ENCODE peak calls at places on chromosomes 11 and 22, in seven cellular contexts. V is progenitor cell of endocrine pancreas, Z is RWPE2, Y is A549, Q is HFFc6, G is neural crest cell, P is GM23338. A is an unnamed sample.

GRCh38 chr22:20107471-20107901 is 8.4 kb upstream of the RANBP1 start:
- DNase-seq in Y (no peak), V (no peak), G (no peak), Q (no peak), P (no peak), Z (no peak), A (peak)

GRCh38 chr22:45548991-45549736 is 46.5 kb downstream of the FBLN1 start:
- DNase-seq in Y (peak), Z (no peak), G (no peak), V (no peak), Q (peak), P (peak), A (peak)

GRCh38 chr11:96230686-96231085 is 112.3 kb downstream of the MAML2 start:
- DNase-seq in G (no peak), Y (no peak), P (no peak), Z (no peak), V (no peak), Q (no peak), A (no peak)

GRCh38 chr11:3674189-3674588 is 3.0 kb upstream of the CHRNA10 start:
- DNase-seq in Z (no peak), Y (no peak), G (no peak), P (no peak), V (no peak), Q (peak), A (no peak)

GRCh38 chr11:10181811-10182210 is 112.2 kb downstream of the SBF2 start:
- DNase-seq in G (no peak), Y (peak), Q (peak), P (peak), V (no peak), Z (no peak), A (no peak)

GRCh38 chr22:49774046-49774445 is 53.6 kb downstream of the BRD1 start:
- DNase-seq in Y (no peak), Z (no peak), G (no peak), V (no peak), P (no peak), Q (no peak), A (no peak)

GRCh38 chr22:32801436-32802290 is at the start of gene TIMP3:
- DNase-seq in P (peak), V (peak), Y (no peak), Q (peak), Z (no peak), G (peak), A (no peak)

GRCh38 chr11:46272816-46273427 is 4.5 kb upstream of the CREB3L1 start:
- DNase-seq in Y (no peak), G (no peak), V (no peak), P (no peak), Z (no peak), Q (peak), A (no peak)

GRCh38 chr11:84993386-84993785 is 633.8 kb downstream of the DLG2 start:
- DNase-seq in Z (no peak), G (no peak), Q (no peak), Y (no peak), P (peak), V (no peak), A (no peak)

GRCh38 chr11:41404109-41404508 is 55.3 kb downstream of the LRRC4C start:
- DNase-seq in Y (no peak), G (no peak), Q (no peak), Z (no peak), P (no peak), V (no peak), A (no peak)

GRCh38 chr11:7964873-7965272 is 374 bp downstream of the NLRP10 start:
- DNase-seq in V (no peak), Y (no peak), Z (no peak), G (no peak), P (no peak), Q (peak), A (no peak)

GRCh38 chr11:12787847-12788246 is 113.6 kb downstream of the TEAD1 start:
- DNase-seq in V (no peak), Y (no peak), Q (peak), P (no peak), Z (no peak), G (no peak), A (no peak)

GRCh38 chr11:126113515-126113957 is 50.9 kb upstream of the CDON start:
- DNase-seq in Y (peak), Q (peak), Z (no peak), V (no peak), P (no peak), G (no peak), A (no peak)

GRCh38 chr11:3861698-3862097 is 6.2 kb downstream of the STIM1 start:
- DNase-seq in Y (no peak), G (no peak), Z (no peak), Q (no peak), P (peak), V (no peak), A (no peak)

GRCh38 chr11:120235024-120235628 is 4.8 kb upstream of the POU2F3 start:
- DNase-seq in P (peak), V (peak), Y (peak), Q (peak), G (peak), Z (no peak), A (no peak)

GRCh38 chr11:9462806-9463537 is 2.2 kb downstream of the ZNF143 start:
- DNase-seq in Q (no peak), V (no peak), Z (no peak), Y (no peak), G (no peak), P (no peak), A (no peak)

GRCh38 chr11:87036756-87037449 is 831 bp upstream of the TMEM135 start:
- DNase-seq in G (no peak), Y (no peak), Z (no peak), V (peak), Q (no peak), P (peak), A (no peak)

GRCh38 chr11:128522063-128522942 is 65.1 kb downstream of the ETS1 start:
- DNase-seq in G (peak), Q (peak), P (peak), V (peak), Z (peak), Y (peak), A (peak)

GRCh38 chr11:128525411-128526243 is 61.7 kb downstream of the ETS1 start:
- DNase-seq in G (no peak), V (no peak), Q (peak), P (peak), Z (no peak), Y (no peak), A (no peak)

GRCh38 chr11:128523616-128524015 is 63.7 kb downstream of the ETS1 start:
- DNase-seq in Y (no peak), Z (no peak), Q (no peak), G (no peak), V (no peak), P (no peak), A (no peak)

GRCh38 chr11:128522943-128523518 is 64.3 kb downstream of the ETS1 start:
- DNase-seq in G (no peak), Y (no peak), Q (no peak), Z (no peak), P (no peak), V (no peak), A (no peak)

DNA sequence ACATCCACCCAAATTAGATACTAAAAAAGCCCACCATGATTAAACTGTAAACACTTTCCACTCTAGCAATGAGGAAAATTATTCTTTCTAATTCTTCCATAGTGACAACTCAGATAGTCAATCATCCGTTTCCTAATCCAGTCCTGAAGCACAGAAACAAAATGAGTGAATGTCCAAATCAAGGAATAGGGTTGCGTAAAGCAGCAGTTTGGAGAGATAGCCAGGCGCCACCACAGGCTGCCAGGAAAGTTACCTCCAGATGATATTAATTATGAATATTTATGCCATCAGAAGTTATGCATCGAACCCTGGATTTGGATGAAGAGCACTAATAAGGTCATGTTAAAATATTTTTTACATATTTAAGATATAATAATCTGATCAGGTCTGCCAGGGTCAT is 63.2 kb downstream of the ETS1 start:
- DNase-seq in Z (no peak), P (no peak), Q (no peak), V (no peak), Y (no peak), G (no peak), A (no peak)
- TF ChIP-seq CTCF in Z (no peak), P (no peak), Q (no peak), V (no peak), Y (no peak), G (no peak), A (no peak)

DNA sequence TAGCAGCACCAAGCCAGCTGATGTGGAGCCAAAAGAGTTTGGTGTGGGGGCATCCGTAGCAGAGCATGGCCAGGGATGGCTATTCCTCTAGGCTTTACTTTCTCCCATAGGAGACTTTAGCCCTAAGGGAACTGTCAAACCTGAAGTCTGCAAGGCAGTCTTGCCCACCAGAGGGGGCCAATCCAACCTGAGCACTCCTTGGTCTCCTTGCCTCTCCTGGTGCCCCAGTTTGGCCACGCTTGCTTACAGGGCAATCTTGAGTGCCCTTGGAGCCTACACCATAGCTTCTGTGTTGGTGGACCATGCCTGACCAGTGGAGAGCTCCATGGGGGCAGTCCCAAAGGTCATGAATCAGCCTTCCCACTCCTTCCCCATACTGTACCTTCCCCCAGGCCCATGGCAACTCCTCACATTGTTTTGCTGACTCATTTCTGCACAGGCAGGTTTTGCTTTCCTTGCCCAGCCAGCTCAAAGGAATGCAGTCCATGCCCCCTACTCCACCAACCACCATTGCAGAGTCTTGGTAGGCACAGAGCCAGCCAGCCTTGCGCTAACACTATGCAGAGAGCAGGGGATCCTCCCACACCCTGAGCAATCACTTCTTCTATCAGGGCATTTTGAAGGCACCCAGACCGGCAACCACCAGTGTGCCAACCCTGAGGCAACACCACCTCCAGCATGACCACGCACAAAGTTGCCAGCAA is 1421.2 kb upstream of the RAG2 start:
- DNase-seq in Y (no peak), G (no peak), Q (no peak), Z (peak), P (peak), V (no peak), A (peak)
- TF ChIP-seq CTCF in Y (no peak), G (peak), Q (no peak), Z (no peak), P (peak), V (no peak), A (peak)

GRCh38 chr11:64344160-64344559 is 4.2 kb downstream of the CCDC88B start:
- DNase-seq in Z (peak), Y (no peak), Q (no peak), G (no peak), V (no peak), P (no peak), A (no peak)

GRCh38 chr11:64342869-64343739 is 3.1 kb downstream of the CCDC88B start:
- DNase-seq in P (no peak), Q (no peak), V (no peak), Y (no peak), Z (peak), G (no peak), A (no peak)

GRCh38 chr11:64344721-64345120 is 4.7 kb downstream of the CCDC88B start:
- DNase-seq in Q (no peak), P (no peak), Y (no peak), Z (peak), V (no peak), G (no peak), A (no peak)

GRCh38 chr11:64341851-64342791 is 2.1 kb downstream of the CCDC88B start:
- DNase-seq in G (peak), Z (peak), V (peak), Y (peak), P (peak), Q (peak), A (peak)

GRCh38 chr11:64343740-64344133 is 3.7 kb downstream of the CCDC88B start:
- DNase-seq in P (no peak), V (no peak), Q (no peak), Y (peak), Z (peak), G (no peak), A (no peak)
- TF ChIP-seq CTCF in P (peak), V (peak), Q (peak), Y (peak), Z (no peak), G (peak), A (peak)

GRCh38 chr22:17911887-17912286 is 112.5 kb downstream of the MICAL3 start:
- DNase-seq in P (no peak), Z (no peak), G (no peak), V (no peak), Y (no peak), Q (no peak), A (no peak)

GRCh38 chr22:17912942-17913704 is 111.2 kb downstream of the MICAL3 start:
- DNase-seq in V (no peak), G (no peak), Q (peak), Z (no peak), P (peak), Y (no peak), A (no peak)

GRCh38 chr22:17911312-17911705 is 113.1 kb downstream of the MICAL3 start:
- DNase-seq in G (no peak), Y (no peak), V (no peak), Z (no peak), Q (no peak), P (no peak), A (no peak)

GRCh38 chr22:17907731-17908051 is 116.7 kb downstream of the MICAL3 start:
- DNase-seq in G (no peak), Q (no peak), Y (no peak), V (no peak), Z (no peak), P (no peak), A (no peak)

DNA sequence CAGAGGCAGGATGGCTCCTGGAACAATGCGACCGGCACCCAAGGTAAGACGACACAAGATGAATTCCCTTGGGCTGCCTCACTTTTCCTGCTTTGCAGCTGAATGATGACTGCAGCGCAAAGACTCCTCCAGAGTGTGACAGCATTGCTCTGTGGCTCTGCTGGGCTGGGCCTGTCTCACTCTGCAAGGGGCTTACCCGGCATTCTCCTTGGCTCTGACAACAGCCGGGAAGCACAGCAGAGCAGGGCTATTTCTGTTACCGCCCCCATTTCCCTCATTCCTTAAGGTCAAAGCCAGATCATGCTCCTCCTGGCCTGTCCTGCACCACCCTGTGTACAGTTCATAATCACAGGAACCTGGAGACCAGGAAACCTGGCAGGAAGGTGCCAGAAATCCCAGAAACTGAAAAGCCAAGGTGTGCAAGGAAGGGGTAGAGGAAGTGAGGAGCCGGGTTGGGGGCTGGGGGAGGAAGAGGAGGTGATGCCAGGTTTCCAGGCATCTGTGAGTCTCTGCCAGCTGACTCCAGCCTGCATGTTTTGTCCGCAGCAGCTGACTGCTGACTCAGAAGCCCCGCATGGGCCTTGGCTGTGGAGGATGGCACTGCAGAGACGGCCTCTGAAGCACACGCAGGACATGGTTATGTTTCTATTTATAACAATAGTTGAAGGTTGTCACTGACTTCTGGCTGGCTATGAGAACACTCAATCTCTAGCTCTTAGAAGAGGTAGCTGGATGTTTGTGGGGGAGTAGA is 113.6 kb downstream of the MICAL3 start:
- DNase-seq in G (peak), Q (peak), V (no peak), Y (peak), P (peak), Z (no peak), A (no peak)
- TF ChIP-seq CTCF in G (no peak), Q (peak), V (no peak), Y (peak), P (peak), Z (peak), A (peak)

A was measured in chondrocyte.